ENCODE peak calls at places on chromosomes 4 and X, in eight cellular contexts. K, F, I, Y, N, U, Z and X are unnamed samples.

GRCh38 chr4:184384810-184385557 is 89.4 kb downstream of the IRF2 start:
- DNase-seq in F (no peak), I (no peak), Z (no peak), N (no peak), Y (no peak), U (peak; percentile 64), K (peak; percentile 33), X (no peak)

GRCh38 chrX:23493941-23494374 is 159.3 kb downstream of the PTCHD1 start:
- DNase-seq in Y (peak; percentile 1), I (no peak), K (no peak), Z (no peak), U (peak; percentile 65), N (peak; percentile 88), F (no peak), X (no peak)

GRCh38 chr4:13980317-13980716 is 352.8 kb upstream of the BOD1L1 start:
- DNase-seq in K (peak; percentile 85), F (no peak), Y (peak; percentile 99), N (peak; percentile 97), U (no peak), I (no peak), Z (no peak), X (no peak)

GRCh38 chr4:138367942-138368341 is 125.8 kb upstream of the SLC7A11 start:
- DNase-seq in K (no peak), N (no peak), F (no peak), Z (no peak), I (no peak), U (no peak), Y (no peak), X (no peak)

GRCh38 chrX:66635360-66635759 is 3.5 kb downstream of the EDA2R start:
- DNase-seq in K (peak; percentile 45), F (no peak), I (no peak), U (no peak), N (peak; percentile 70), Z (no peak), Y (peak; percentile 89), X (no peak)

GRCh38 chr4:111602848-111603247 is 542.4 kb upstream of the FAM241A start:
- DNase-seq in K (peak; percentile 12), Z (no peak), Y (peak; percentile 47), N (no peak), I (no peak), U (no peak), F (no peak), X (no peak)

GRCh38 chrX:91434351-91435168 is at the start of gene PABPC5:
- DNase-seq in I (no peak), Y (peak; percentile 84), Z (no peak), N (peak; percentile 83), U (no peak), K (peak; percentile 87), F (no peak), X (peak; percentile 61)

GRCh38 chr4:1593038-1593417 is 91.1 kb downstream of the FAM53A start:
- DNase-seq in Z (no peak), Y (no peak), I (no peak), F (no peak), N (no peak), U (no peak), K (no peak), X (no peak)